ENCODE peak calls at places on chromosomes 3 and 15, in seven cellular contexts. One of them, this sample, is unnamed. For H3K9me3 and H3K4me1, the result is how much of the 10 kb centered on the place peaks cover.

GRCh38 chr3:173284301-173284700 is 113.2 kb upstream of the NLGN1 start:
- DNase-seq in body of pancreas: no peak
- DNase-seq in psoas muscle: no peak
- DNase-seq in mesenchymal stem cell: no peak
- DNase-seq in pancreas: no peak
- DNase-seq in cardiac muscle cell: no peak
- DNase-seq in heart right ventricle: no peak
- DNase-seq in this sample: no peak

GRCh38 chr3:162168715-162169114 is 672.1 kb downstream of the OTOL1 start:
- DNase-seq in body of pancreas: no peak
- DNase-seq in psoas muscle: no peak
- DNase-seq in mesenchymal stem cell: no peak
- DNase-seq in pancreas: no peak
- DNase-seq in cardiac muscle cell: no peak
- DNase-seq in heart right ventricle: no peak
- DNase-seq in this sample: peak

GRCh38 chr3:128426128-128426921 is 40.4 kb downstream of the DNAJB8 start:
- DNase-seq in body of pancreas: peak
- DNase-seq in psoas muscle: peak
- DNase-seq in mesenchymal stem cell: peak
- DNase-seq in pancreas: peak
- DNase-seq in cardiac muscle cell: peak
- DNase-seq in heart right ventricle: peak
- DNase-seq in this sample: peak

GRCh38 chr3:126969586-126969985 is 13.3 kb upstream of the PLXNA1 start:
- DNase-seq in body of pancreas: no peak
- DNase-seq in psoas muscle: no peak
- DNase-seq in mesenchymal stem cell: peak
- DNase-seq in pancreas: no peak
- DNase-seq in cardiac muscle cell: peak
- DNase-seq in heart right ventricle: no peak
- DNase-seq in this sample: peak

GRCh38 chr3:127374626-127375010 is 86.8 kb upstream of the PRR20G start:
- DNase-seq in body of pancreas: no peak
- DNase-seq in psoas muscle: no peak
- DNase-seq in mesenchymal stem cell: no peak
- DNase-seq in pancreas: no peak
- DNase-seq in cardiac muscle cell: no peak
- DNase-seq in heart right ventricle: no peak
- DNase-seq in this sample: no peak

GRCh38 chr3:69642606-69643005 is 96.7 kb upstream of the MITF start:
- DNase-seq in body of pancreas: no peak
- DNase-seq in psoas muscle: no peak
- DNase-seq in mesenchymal stem cell: no peak
- DNase-seq in pancreas: no peak
- DNase-seq in cardiac muscle cell: no peak
- DNase-seq in heart right ventricle: no peak
- DNase-seq in this sample: no peak

GRCh38 chr3:62768896-62769295 is 106.3 kb downstream of the CADPS start:
- DNase-seq in body of pancreas: no peak
- DNase-seq in psoas muscle: no peak
- DNase-seq in mesenchymal stem cell: no peak
- DNase-seq in pancreas: no peak
- DNase-seq in cardiac muscle cell: no peak
- DNase-seq in heart right ventricle: no peak
- DNase-seq in this sample: no peak

GRCh38 chr15:39429898-39430357 is 151.0 kb upstream of the THBS1 start:
- DNase-seq in body of pancreas: no peak
- DNase-seq in psoas muscle: no peak
- DNase-seq in mesenchymal stem cell: peak
- DNase-seq in pancreas: no peak
- DNase-seq in cardiac muscle cell: peak
- DNase-seq in heart right ventricle: no peak
- DNase-seq in this sample: peak

GRCh38 chr15:66456211-66456610 is 41.4 kb downstream of the SNAPC5 start:
- DNase-seq in body of pancreas: no peak
- DNase-seq in psoas muscle: no peak
- DNase-seq in mesenchymal stem cell: no peak
- DNase-seq in pancreas: no peak
- DNase-seq in cardiac muscle cell: no peak
- DNase-seq in heart right ventricle: no peak
- DNase-seq in this sample: peak

GRCh38 chr15:71761649-71762048 is 48.7 kb upstream of the NR2E3 start:
- DNase-seq in body of pancreas: no peak
- DNase-seq in psoas muscle: no peak
- DNase-seq in mesenchymal stem cell: peak
- DNase-seq in pancreas: no peak
- DNase-seq in cardiac muscle cell: peak
- DNase-seq in heart right ventricle: no peak
- DNase-seq in this sample: peak

GRCh38 chr3:42569743-42570142 is 12.0 kb downstream of the SEC22C start:
- DNase-seq in body of pancreas: no peak
- DNase-seq in psoas muscle: no peak
- DNase-seq in mesenchymal stem cell: no peak
- DNase-seq in pancreas: no peak
- DNase-seq in cardiac muscle cell: no peak
- DNase-seq in heart right ventricle: no peak
- DNase-seq in this sample: no peak

GRCh38 chr15:87209891-87210649 is 1046.5 kb downstream of the NTRK3 start:
- DNase-seq in body of pancreas: no peak
- DNase-seq in psoas muscle: no peak
- DNase-seq in mesenchymal stem cell: no peak
- DNase-seq in pancreas: no peak
- DNase-seq in cardiac muscle cell: no peak
- DNase-seq in heart right ventricle: no peak
- DNase-seq in this sample: no peak

GRCh38 chr3:171811913-171812321 is 1.6 kb upstream of the PLD1 start:
- DNase-seq in body of pancreas: no peak
- DNase-seq in psoas muscle: no peak
- DNase-seq in mesenchymal stem cell: peak
- DNase-seq in pancreas: no peak
- DNase-seq in cardiac muscle cell: peak
- DNase-seq in heart right ventricle: no peak
- DNase-seq in this sample: peak

GRCh38 chr15:98789020-98789419 is 140.7 kb downstream of the IGF1R start:
- DNase-seq in body of pancreas: no peak
- DNase-seq in psoas muscle: no peak
- DNase-seq in mesenchymal stem cell: no peak
- DNase-seq in pancreas: no peak
- DNase-seq in cardiac muscle cell: no peak
- DNase-seq in heart right ventricle: no peak
- DNase-seq in this sample: no peak

GRCh38 chr3:25354071-25354470 is 74.0 kb upstream of the RARB start:
- DNase-seq in body of pancreas: no peak
- DNase-seq in psoas muscle: no peak
- DNase-seq in mesenchymal stem cell: peak
- DNase-seq in pancreas: no peak
- DNase-seq in cardiac muscle cell: peak
- DNase-seq in heart right ventricle: no peak
- DNase-seq in this sample: peak

GRCh38 chr3:57557088-57557537 is 1.0 kb downstream of the PDE12 start:
- DNase-seq in body of pancreas: peak
- DNase-seq in psoas muscle: no peak
- DNase-seq in mesenchymal stem cell: peak
- DNase-seq in pancreas: no peak
- DNase-seq in cardiac muscle cell: peak
- DNase-seq in heart right ventricle: no peak
- DNase-seq in this sample: peak

GRCh38 chr15:35545316-35545824 is 595 bp downstream of the DPH6 start:
- DNase-seq in body of pancreas: peak
- DNase-seq in psoas muscle: peak
- DNase-seq in mesenchymal stem cell: no peak
- DNase-seq in pancreas: peak
- DNase-seq in cardiac muscle cell: peak
- DNase-seq in heart right ventricle: peak
- DNase-seq in this sample: peak

GRCh38 chr3:37899101-37899707 is 37.5 kb downstream of the CTDSPL start:
- DNase-seq in body of pancreas: no peak
- DNase-seq in psoas muscle: no peak
- DNase-seq in mesenchymal stem cell: no peak
- DNase-seq in pancreas: no peak
- DNase-seq in cardiac muscle cell: no peak
- DNase-seq in heart right ventricle: no peak
- DNase-seq in this sample: no peak

GRCh38 chr15:33737687-33738606 is 230.3 kb upstream of the CHRM5 start:
- DNase-seq in body of pancreas: peak
- DNase-seq in psoas muscle: no peak
- DNase-seq in mesenchymal stem cell: peak
- DNase-seq in pancreas: no peak
- DNase-seq in cardiac muscle cell: peak
- DNase-seq in heart right ventricle: no peak
- DNase-seq in this sample: peak

GRCh38 chr3:190671658-190672057 is 157.8 kb downstream of the IL1RAP start:
- DNase-seq in body of pancreas: no peak
- DNase-seq in psoas muscle: no peak
- DNase-seq in mesenchymal stem cell: peak
- DNase-seq in pancreas: no peak
- DNase-seq in cardiac muscle cell: peak
- DNase-seq in heart right ventricle: no peak
- DNase-seq in this sample: peak

GRCh38 chr15:38930851-38931572 is 366.4 kb upstream of the RASGRP1 start:
- DNase-seq in body of pancreas: no peak
- DNase-seq in psoas muscle: no peak
- DNase-seq in mesenchymal stem cell: peak
- DNase-seq in pancreas: no peak
- DNase-seq in cardiac muscle cell: peak
- DNase-seq in heart right ventricle: no peak
- DNase-seq in this sample: peak

GRCh38 chr3:42036483-42036823 is 54.7 kb upstream of the TRAK1 start:
- DNase-seq in body of pancreas: peak
- DNase-seq in psoas muscle: no peak
- DNase-seq in mesenchymal stem cell: peak
- DNase-seq in pancreas: no peak
- DNase-seq in cardiac muscle cell: peak
- DNase-seq in heart right ventricle: no peak
- DNase-seq in this sample: peak

GRCh38 chr3:117875887-117876286 is 1158.8 kb downstream of the IGSF11 start:
- DNase-seq in body of pancreas: no peak
- DNase-seq in psoas muscle: no peak
- DNase-seq in mesenchymal stem cell: no peak
- DNase-seq in pancreas: no peak
- DNase-seq in cardiac muscle cell: no peak
- DNase-seq in heart right ventricle: no peak
- DNase-seq in this sample: no peak

GRCh38 chr3:196202516-196202970 is 8.7 kb downstream of the ZDHHC19 start:
- DNase-seq in body of pancreas: no peak
- DNase-seq in psoas muscle: peak
- DNase-seq in mesenchymal stem cell: peak
- DNase-seq in pancreas: no peak
- DNase-seq in cardiac muscle cell: peak
- DNase-seq in heart right ventricle: peak
- DNase-seq in this sample: peak

GRCh38 chr3:77081240-77081661 is 41.4 kb downstream of the ROBO2 start:
- DNase-seq in body of pancreas: peak
- DNase-seq in psoas muscle: no peak
- DNase-seq in mesenchymal stem cell: no peak
- DNase-seq in pancreas: peak
- DNase-seq in cardiac muscle cell: peak
- DNase-seq in heart right ventricle: peak
- DNase-seq in this sample: peak

GRCh38 chr3:77091809-77092208 is 51.9 kb downstream of the ROBO2 start:
- DNase-seq in body of pancreas: no peak
- DNase-seq in psoas muscle: no peak
- DNase-seq in mesenchymal stem cell: no peak
- DNase-seq in pancreas: no peak
- DNase-seq in cardiac muscle cell: no peak
- DNase-seq in heart right ventricle: no peak
- DNase-seq in this sample: no peak

GRCh38 chr3:77084511-77084910 is 44.6 kb downstream of the ROBO2 start:
- DNase-seq in body of pancreas: no peak
- DNase-seq in psoas muscle: no peak
- DNase-seq in mesenchymal stem cell: no peak
- DNase-seq in pancreas: no peak
- DNase-seq in cardiac muscle cell: no peak
- DNase-seq in heart right ventricle: no peak
- DNase-seq in this sample: no peak

DNA sequence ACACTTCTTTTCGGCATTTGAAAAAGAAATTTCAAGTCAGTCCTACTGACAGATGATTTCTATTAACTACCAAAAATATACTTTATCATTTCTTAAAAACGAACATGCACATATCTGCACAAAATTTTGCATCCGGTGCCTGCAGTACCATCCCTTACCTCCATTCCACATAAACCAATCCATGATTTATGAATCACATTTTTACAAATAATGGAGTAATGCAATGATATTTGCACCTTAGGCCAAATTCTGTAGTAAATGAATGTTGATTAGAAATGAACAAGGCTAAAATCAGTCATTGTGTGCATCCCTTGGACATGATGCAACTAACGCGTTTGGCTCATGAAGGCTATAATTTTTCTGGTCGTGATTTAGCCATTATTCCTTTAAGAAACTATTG is 46.5 kb downstream of the ROBO2 start:
- DNase-seq in body of pancreas: no peak
- DNase-seq in psoas muscle: no peak
- DNase-seq in mesenchymal stem cell: no peak
- DNase-seq in pancreas: no peak
- DNase-seq in cardiac muscle cell: no peak
- DNase-seq in heart right ventricle: no peak
- DNase-seq in this sample: no peak
- H3K4me3 ChIP-seq in body of pancreas: no peak
- H3K4me3 ChIP-seq in psoas muscle: no peak
- H3K4me3 ChIP-seq in mesenchymal stem cell: no peak
- H3K4me3 ChIP-seq in pancreas: no peak
- H3K4me3 ChIP-seq in cardiac muscle cell: no peak
- H3K4me3 ChIP-seq in heart right ventricle: no peak
- H3K4me3 ChIP-seq in this sample: no peak

DNA sequence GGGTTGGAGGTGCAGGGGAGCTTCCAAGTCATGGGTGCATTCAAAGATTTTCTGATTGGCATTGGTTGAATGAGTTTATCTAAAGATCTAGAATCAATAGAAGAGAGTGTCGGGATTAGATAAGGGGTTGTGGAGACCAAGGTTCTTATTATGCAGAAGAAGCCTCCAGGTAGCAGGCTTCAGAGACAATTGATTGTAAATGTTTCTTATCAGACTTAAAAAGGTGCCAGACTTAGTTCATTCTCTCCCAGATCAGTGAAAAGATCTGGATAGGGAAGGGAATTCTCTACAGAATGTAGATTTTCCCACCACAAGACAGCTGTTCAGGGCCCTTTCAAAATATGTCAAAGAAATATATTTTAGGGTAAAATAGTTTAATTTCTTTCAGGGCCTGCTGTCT is 129.5 kb downstream of the LIPC start:
- DNase-seq in body of pancreas: no peak
- DNase-seq in psoas muscle: no peak
- DNase-seq in mesenchymal stem cell: no peak
- DNase-seq in pancreas: no peak
- DNase-seq in cardiac muscle cell: no peak
- DNase-seq in heart right ventricle: no peak
- DNase-seq in this sample: no peak
- H3K9me3 ChIP-seq in body of pancreas: under half
- H3K9me3 ChIP-seq in psoas muscle: under half
- H3K9me3 ChIP-seq in mesenchymal stem cell: under half
- H3K9me3 ChIP-seq in pancreas: under half
- H3K9me3 ChIP-seq in cardiac muscle cell: under half
- H3K9me3 ChIP-seq in heart right ventricle: under half
- H3K9me3 ChIP-seq in this sample: under half

GRCh38 chr3:134332344-134332743 is 41.9 kb downstream of the AMOTL2 start:
- DNase-seq in body of pancreas: no peak
- DNase-seq in psoas muscle: peak
- DNase-seq in mesenchymal stem cell: no peak
- DNase-seq in pancreas: no peak
- DNase-seq in cardiac muscle cell: no peak
- DNase-seq in heart right ventricle: no peak
- DNase-seq in this sample: no peak
- H3K4me1 ChIP-seq in body of pancreas: under half
- H3K4me1 ChIP-seq in psoas muscle: under half
- H3K4me1 ChIP-seq in mesenchymal stem cell: half or more
- H3K4me1 ChIP-seq in pancreas: under half
- H3K4me1 ChIP-seq in cardiac muscle cell: under half
- H3K4me1 ChIP-seq in heart right ventricle: half or more
- H3K4me1 ChIP-seq in this sample: half or more

GRCh38 chr15:76012021-76012551 is at the start of gene NRG4:
- DNase-seq in body of pancreas: peak
- DNase-seq in psoas muscle: peak
- DNase-seq in mesenchymal stem cell: no peak
- DNase-seq in pancreas: peak
- DNase-seq in cardiac muscle cell: peak
- DNase-seq in heart right ventricle: no peak
- DNase-seq in this sample: peak
- H3K4me3 ChIP-seq in body of pancreas: peak
- H3K4me3 ChIP-seq in psoas muscle: peak
- H3K4me3 ChIP-seq in mesenchymal stem cell: no peak
- H3K4me3 ChIP-seq in pancreas: peak
- H3K4me3 ChIP-seq in cardiac muscle cell: no peak
- H3K4me3 ChIP-seq in heart right ventricle: no peak
- H3K4me3 ChIP-seq in this sample: peak

This sample was measured in adipocyte.